ENCODE peak calls at places on chromosome 4, in nine cellular contexts. A, U, I, J, P, E, T, N and Q are unnamed samples.

GRCh38 chr4:90715242-90715641 is 588.0 kb downstream of the CCSER1 start:
- DNase-seq in E (no peak), I (no peak), A (no peak), T (no peak), P (no peak), U (no peak), N (no peak), J (no peak), Q (no peak)

GRCh38 chr4:175946472-175947116 is 119.0 kb upstream of the WDR17 start:
- DNase-seq in U (no peak), J (no peak), E (no peak), P (peak; percentile 11), A (no peak), I (no peak), T (no peak), N (no peak), Q (no peak)

GRCh38 chr4:8641931-8642650 is 49.5 kb downstream of the CPZ start:
- DNase-seq in P (no peak), U (peak; percentile 55), N (peak; percentile 51), T (no peak), J (no peak), E (peak; percentile 12), A (no peak), I (no peak), Q (peak; percentile 34)

GRCh38 chr4:32172761-32173160 is 1452.6 kb downstream of the PCDH7 start:
- DNase-seq in E (peak; percentile 15), J (peak; percentile 14), P (no peak), U (no peak), N (no peak), I (no peak), A (no peak), T (no peak), Q (no peak)

GRCh38 chr4:153485860-153486259 is 19.7 kb downstream of the TMEM131L start:
- DNase-seq in A (no peak), E (no peak), N (no peak), I (no peak), P (no peak), J (no peak), T (no peak), U (no peak), Q (no peak)

GRCh38 chr4:76301068-76301774 is 5.3 kb upstream of the STBD1 start:
- DNase-seq in I (no peak), J (peak; percentile 67), T (no peak), A (no peak), E (peak; percentile 31), N (no peak), U (no peak), P (peak; percentile 87), Q (no peak)

GRCh38 chr4:159206427-159206871 is 103.6 kb downstream of the RAPGEF2 start:
- DNase-seq in T (no peak), J (no peak), P (no peak), I (no peak), N (no peak), U (no peak), A (no peak), E (no peak), Q (no peak)

GRCh38 chr4:7155611-7156071 is 36.7 kb upstream of the SORCS2 start:
- DNase-seq in P (peak; percentile 21), E (no peak), A (peak; percentile 54), T (peak; percentile 57), U (peak; percentile 75), N (peak; percentile 60), J (no peak), I (no peak), Q (peak; percentile 47)

GRCh38 chr4:186829740-186830449 is 106.2 kb upstream of the FAT1 start:
- DNase-seq in E (no peak), A (no peak), T (no peak), U (no peak), J (peak; percentile 95), I (no peak), P (no peak), N (no peak), Q (no peak)

GRCh38 chr4:152014280-152014679 is 253.5 kb upstream of the GATB start:
- DNase-seq in N (no peak), A (no peak), J (no peak), T (no peak), E (no peak), U (no peak), I (peak; percentile 32), P (no peak), Q (no peak)

GRCh38 chr4:53682908-53683307 is 91.6 kb upstream of the LNX1 start:
- DNase-seq in N (no peak), I (no peak), P (no peak), A (no peak), U (no peak), T (no peak), E (no peak), J (no peak), Q (no peak)

GRCh38 chr4:185925910-185926360 is 113.9 kb upstream of the SORBS2 start:
- DNase-seq in U (no peak), J (no peak), T (peak; percentile 31), E (no peak), I (no peak), A (peak; percentile 58), N (peak; percentile 61), P (no peak), Q (no peak)

GRCh38 chr4:70628444-70628843 is at the start of gene ENAM:
- DNase-seq in E (no peak), P (no peak), N (no peak), U (no peak), J (no peak), T (no peak), A (no peak), I (no peak), Q (no peak)

GRCh38 chr4:70629469-70630090 is 1.0 kb downstream of the ENAM start:
- DNase-seq in U (no peak), P (no peak), J (no peak), T (no peak), A (no peak), E (no peak), I (no peak), N (no peak), Q (no peak)

GRCh38 chr4:70630162-70630561 is 1.6 kb downstream of the ENAM start:
- DNase-seq in E (no peak), A (no peak), J (no peak), U (no peak), I (no peak), T (no peak), P (no peak), N (no peak), Q (no peak)

GRCh38 chr4:70634482-70634881 is 5.9 kb downstream of the ENAM start:
- DNase-seq in J (no peak), T (no peak), E (no peak), U (no peak), I (no peak), A (no peak), P (no peak), N (no peak), Q (no peak)

GRCh38 chr4:70632028-70632427 is 3.5 kb downstream of the ENAM start:
- DNase-seq in P (peak; percentile 6), J (no peak), T (no peak), I (no peak), A (no peak), E (peak; percentile 42), U (no peak), N (no peak), Q (no peak)
- H3K27ac ChIP-seq in P (no peak overlapping the region), J (no peak overlapping the region), T (no peak overlapping the region), I (no peak overlapping the region), A (no peak overlapping the region), E (no peak overlapping the region), U (no peak overlapping the region), N (no peak overlapping the region), Q (peak overlapping the region; percentile 41)

GRCh38 chr4:89306486-89307184 is 965 bp downstream of the GPRIN3 start:
- DNase-seq in N (no peak), P (no peak), T (no peak), I (no peak), E (no peak), U (no peak), A (no peak), J (no peak), Q (no peak)
- H3K27me3 ChIP-seq in N (no peaks in the 10 kb centered on the region), P (peaks cover 4% of the 10 kb centered on the region), T (no peaks in the 10 kb centered on the region), I (no peaks in the 10 kb centered on the region), E (peaks cover 8% of the 10 kb centered on the region), U (no peaks in the 10 kb centered on the region), A (no peaks in the 10 kb centered on the region), J (no peaks in the 10 kb centered on the region), Q (peaks cover 6% of the 10 kb centered on the region)

DNA sequence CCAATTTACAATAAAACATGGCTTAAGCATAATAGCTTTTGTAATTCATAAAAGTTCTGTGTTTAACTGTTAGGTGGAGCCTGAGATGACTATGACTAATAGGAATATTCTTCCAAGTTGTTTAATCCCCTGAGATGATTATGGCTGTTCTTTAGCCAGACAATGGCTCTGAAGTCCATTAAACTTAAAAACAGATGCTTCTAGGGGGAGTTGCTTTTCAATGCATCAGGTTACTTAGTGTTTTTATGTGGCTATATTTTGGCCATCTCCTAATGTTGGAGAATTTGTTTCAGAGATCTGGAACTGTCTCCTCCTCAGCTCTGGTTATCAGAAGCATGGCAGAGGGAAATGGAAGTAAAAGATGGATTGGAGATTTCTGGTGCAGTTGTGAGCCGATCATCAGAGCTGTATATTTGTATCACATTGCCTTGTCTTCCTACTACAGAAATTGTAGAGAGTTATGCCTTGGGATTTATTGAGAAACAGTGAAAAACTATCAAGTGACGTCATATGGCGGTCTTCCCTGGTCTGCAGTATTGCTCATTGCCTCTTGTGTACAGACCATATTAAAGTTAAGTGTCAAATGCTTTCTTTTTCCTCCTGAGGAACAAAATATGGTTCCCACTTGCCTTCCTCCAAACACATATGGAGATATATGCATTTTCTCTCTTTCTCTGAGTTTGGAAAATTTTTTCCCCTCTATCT is 29.7 kb downstream of the SGMS2 start:
- DNase-seq in U (no peak), A (no peak), T (no peak), J (no peak), E (peak; percentile 65), N (no peak), I (no peak), P (peak; percentile 81), Q (no peak)
- H3K4me3 ChIP-seq in U (no peak overlapping the region), A (no peak overlapping the region), T (peak overlapping the region; percentile 5), J (no peak overlapping the region), E (no peak overlapping the region), N (peak overlapping the region; percentile 51), I (no peak overlapping the region), P (peak overlapping the region; percentile 61), Q (no peak overlapping the region)

DNA sequence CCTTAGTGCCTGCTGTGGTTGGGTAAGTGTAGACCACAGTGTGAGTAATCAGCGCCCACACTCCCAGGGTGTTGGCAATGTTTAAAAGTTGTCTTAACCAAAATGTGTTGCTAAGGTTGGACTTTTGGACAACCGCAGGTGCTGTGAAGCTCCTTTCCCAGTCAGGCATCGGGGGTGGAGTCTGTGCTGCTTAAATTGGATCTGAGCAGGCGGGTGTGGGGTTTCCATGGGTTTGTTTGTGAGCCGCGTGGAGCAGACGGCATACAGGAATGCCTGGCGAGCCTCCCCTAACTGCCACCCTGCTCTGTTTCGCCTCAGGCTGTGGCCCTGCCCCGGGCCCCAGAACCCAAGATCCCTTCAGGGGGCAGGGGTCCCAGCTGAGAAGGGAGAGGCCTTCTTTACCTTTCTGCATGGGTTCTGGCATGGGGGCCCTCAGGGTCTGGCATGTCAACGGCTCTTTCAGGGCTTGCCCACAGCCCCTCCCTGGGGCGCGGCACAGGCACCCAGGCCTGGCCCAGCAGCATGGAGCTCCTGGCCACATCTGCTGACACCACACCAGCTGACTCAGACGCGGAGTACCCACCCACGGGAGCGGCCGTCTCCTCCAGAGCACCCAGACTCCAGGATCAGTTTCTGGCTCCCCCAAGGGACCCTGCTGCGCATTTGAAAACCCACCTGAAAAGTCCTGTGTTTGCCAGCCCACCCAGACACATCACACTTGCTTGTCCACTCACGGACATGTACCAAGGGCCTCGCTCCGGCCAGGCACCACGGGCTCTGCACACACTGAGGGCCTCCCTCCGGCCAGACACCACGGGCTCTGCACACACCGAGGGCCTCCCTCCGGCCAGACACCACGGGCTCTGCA is 5.1 kb upstream of the SPON2 start:
- DNase-seq in E (no peak), P (peak; percentile 78), A (peak; percentile 59), N (peak; percentile 63), U (peak; percentile 63), J (no peak), T (peak; percentile 63), I (peak; percentile 58), Q (peak; percentile 49)
- H3K27ac ChIP-seq in E (no peak overlapping the region), P (no peak overlapping the region), A (no peak overlapping the region), N (peak overlapping the region; percentile 54), U (peak overlapping the region; percentile 18), J (no peak overlapping the region), T (peak overlapping the region; percentile 77), I (no peak overlapping the region), Q (no peak overlapping the region)